ENCODE peak calls at places on chromosome 7, in five cellular contexts. F is A549, X is K562, E is GM12878, Z is HepG2. K is an unnamed sample.

GRCh38 chr7:149598721-149599308 is 101.2 kb upstream of the ZNF746 start:
- DNase-seq in F (peak; percentile 35), X (peak; percentile 54), E (no peak), Z (peak; percentile 7), K (no peak)

GRCh38 chr7:151309306-151309705 is 32.3 kb upstream of the NUB1 start:
- DNase-seq in F (no peak), X (no peak), E (no peak), Z (no peak), K (no peak)

GRCh38 chr7:42222119-42222518 is 14.9 kb downstream of the GLI3 start:
- DNase-seq in F (no peak), X (no peak), E (no peak), Z (no peak), K (no peak)

GRCh38 chr7:105776068-105776790 is 100.2 kb downstream of the ATXN7L1 start:
- DNase-seq in F (peak; percentile 67), X (peak; percentile 54), E (no peak), Z (peak; percentile 90), K (peak; percentile 71)

GRCh38 chr7:129163875-129164544 is 19.5 kb downstream of the TSPAN33 start:
- DNase-seq in F (peak; percentile 62), X (peak; percentile 74), E (no peak), Z (peak; percentile 40), K (no peak)

GRCh38 chr7:33853361-33854062 is 51.8 kb upstream of the BMPER start:
- DNase-seq in F (no peak), X (no peak), E (no peak), Z (no peak), K (no peak)

GRCh38 chr7:101953248-101953819 is 135.9 kb downstream of the CUX1 start:
- DNase-seq in F (no peak), X (no peak), E (peak; percentile 48), Z (no peak), K (no peak)

GRCh38 chr7:34343667-34344066 is 314.4 kb upstream of the NPSR1 start:
- DNase-seq in F (no peak), X (no peak), E (no peak), Z (no peak), K (no peak)

GRCh38 chr7:158322616-158323530 is 264.8 kb downstream of the PTPRN2 start:
- DNase-seq in F (no peak), X (no peak), E (no peak), Z (no peak), K (no peak)

GRCh38 chr7:50206521-50207250 is 97.8 kb upstream of the IKZF1 start:
- DNase-seq in F (no peak), X (no peak), E (no peak), Z (peak; percentile 40), K (no peak)

GRCh38 chr7:40057292-40057691 is 77.1 kb downstream of the MPLKIP start:
- DNase-seq in F (no peak), X (peak; percentile 65), E (no peak), Z (no peak), K (no peak)

GRCh38 chr7:106047146-106047545 is 65.0 kb downstream of the SYPL1 start:
- DNase-seq in F (no peak), X (no peak), E (no peak), Z (no peak), K (no peak)

GRCh38 chr7:11207565-11207964 is 233.9 kb downstream of the PHF14 start:
- DNase-seq in F (no peak), X (no peak), E (no peak), Z (no peak), K (no peak)

GRCh38 chr7:47915066-47915976 is 32.9 kb downstream of the PKD1L1 start:
- DNase-seq in F (no peak), X (no peak), E (no peak), Z (no peak), K (no peak)

GRCh38 chr7:143299840-143300239 is 11.7 kb downstream of the CASP2 start:
- DNase-seq in F (peak; percentile 58), X (peak; percentile 67), E (no peak), Z (peak; percentile 36), K (peak; percentile 77)

GRCh38 chr7:12839508-12840153 is 152.2 kb downstream of the ARL4A start:
- DNase-seq in F (no peak), X (no peak), E (no peak), Z (peak; percentile 1), K (peak; percentile 53)

GRCh38 chr7:84110400-84110799 is 84.2 kb downstream of the SEMA3A start:
- DNase-seq in F (no peak), X (no peak), E (no peak), Z (no peak), K (no peak)

GRCh38 chr7:65907501-65908198 is 34.8 kb downstream of the VKORC1L1 start:
- DNase-seq in F (no peak), X (no peak), E (no peak), Z (peak; percentile 34), K (peak; percentile 34)

GRCh38 chr7:81500631-81501030 is 269.2 kb downstream of the HGF start:
- DNase-seq in F (no peak), X (no peak), E (no peak), Z (no peak), K (no peak)

GRCh38 chr7:42931447-42931833 is 534 bp downstream of the PSMA2 start:
- DNase-seq in F (no peak), X (no peak), E (no peak), Z (no peak), K (no peak)

GRCh38 chr7:137667633-137668387 is 179.0 kb downstream of the DGKI start:
- DNase-seq in F (peak; percentile 11), X (no peak), E (no peak), Z (no peak), K (no peak)

GRCh38 chr7:18278306-18278705 is 217.2 kb upstream of the HDAC9 start:
- DNase-seq in F (no peak), X (no peak), E (no peak), Z (no peak), K (no peak)

GRCh38 chr7:102415685-102416225 is 17.6 kb upstream of the ORAI2 start:
- DNase-seq in F (no peak), X (no peak), E (no peak), Z (no peak), K (no peak)

GRCh38 chr7:155009570-155010157 is 6.7 kb upstream of the PAXIP1 start:
- DNase-seq in F (peak; percentile 19), X (peak; percentile 58), E (no peak), Z (peak; percentile 18), K (no peak)

GRCh38 chr7:106433377-106433776 is 148.6 kb upstream of the NAMPT start:
- DNase-seq in F (no peak), X (no peak), E (no peak), Z (no peak), K (no peak)

GRCh38 chr7:91852263-91852741 is 28.2 kb downstream of the MTERF1 start:
- DNase-seq in F (no peak), X (peak; percentile 75), E (no peak), Z (peak; percentile 41), K (no peak)

GRCh38 chr7:22001345-22002004 is 55.8 kb upstream of the CDCA7L start:
- DNase-seq in F (peak; percentile 72), X (peak; percentile 55), E (peak; percentile 13), Z (peak; percentile 27), K (no peak)

GRCh38 chr7:158646766-158647474 is 57.7 kb downstream of the NCAPG2 start:
- DNase-seq in F (no peak), X (peak; percentile 45), E (no peak), Z (peak; percentile 39), K (peak; percentile 77)

DNA sequence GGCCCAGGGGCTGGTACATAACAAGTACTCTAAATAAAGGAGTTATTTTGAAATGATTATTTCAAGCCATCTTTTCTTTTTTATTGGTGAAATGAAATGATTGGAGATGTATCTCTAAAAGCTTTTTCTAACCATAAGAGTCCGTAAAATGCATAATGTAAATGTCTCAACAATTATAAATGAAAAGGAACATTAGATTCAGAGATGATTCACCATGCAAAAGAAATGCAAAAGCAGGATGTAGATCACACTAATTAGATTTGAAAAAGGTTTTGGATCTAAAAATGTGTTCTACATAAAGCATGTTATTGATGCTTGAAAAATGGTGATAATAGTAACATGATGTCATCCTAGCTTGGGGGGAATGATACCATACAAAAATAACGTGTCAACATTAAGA is 15.6 kb downstream of the SLC26A4 start:
- DNase-seq in F (no peak), X (no peak), E (no peak), Z (no peak), K (no peak)
- TF ChIP-seq EP300 in F (no peak), X (no peak), E (no peak), Z (no peak), K (no peak)

GRCh38 chr7:25894002-25894901 is 257.7 kb upstream of the NFE2L3 start:
- DNase-seq in F (no peak), X (peak; percentile 33), E (peak; percentile 53), Z (peak; percentile 45), K (peak; percentile 13)

GRCh38 chr7:25895792-25896171 is 256.2 kb upstream of the NFE2L3 start:
- DNase-seq in F (no peak), X (no peak), E (no peak), Z (no peak), K (no peak)

GRCh38 chr7:25900245-25900644 is 251.8 kb upstream of the NFE2L3 start:
- DNase-seq in F (no peak), X (no peak), E (no peak), Z (no peak), K (no peak)

GRCh38 chr7:25894902-25895791 is 256.9 kb upstream of the NFE2L3 start:
- DNase-seq in F (peak; percentile 75), X (peak; percentile 79), E (peak; percentile 63), Z (no peak), K (no peak)

DNA sequence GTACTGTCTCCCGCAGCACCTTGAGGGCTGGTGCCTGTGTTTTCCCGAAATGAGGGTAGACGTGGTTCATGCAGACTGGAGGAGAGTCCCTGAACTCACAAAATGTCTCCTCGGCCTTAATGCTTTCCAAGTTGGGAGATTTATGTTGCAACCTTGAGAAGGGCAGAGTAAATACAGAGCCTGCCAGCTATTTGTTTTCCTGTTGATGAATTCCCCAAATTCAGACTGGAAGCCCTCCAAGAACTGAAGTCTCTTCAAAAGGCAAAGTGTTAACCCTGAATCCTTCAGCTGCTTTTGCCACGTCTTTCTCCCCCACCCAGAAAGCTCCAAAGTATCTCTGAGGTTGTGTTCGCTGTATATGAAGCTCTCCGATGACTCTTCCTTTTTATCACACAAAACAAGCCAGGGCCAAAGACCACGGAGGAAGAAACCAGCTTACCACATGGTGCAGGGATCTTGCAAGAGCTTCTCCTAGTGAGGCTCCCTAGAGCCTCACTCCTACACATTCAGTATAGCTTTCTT is 254.7 kb upstream of the NFE2L3 start:
- DNase-seq in F (no peak), X (peak; percentile 77), E (no peak), Z (no peak), K (no peak)
- TF ChIP-seq USF2 in F (no peak), X (no peak), E (no peak), Z (no peak), K (no peak)

GRCh38 chr7:45153238-45153637 is 4.4 kb upstream of the RAMP3 start:
- DNase-seq in F (no peak), X (peak; percentile 30), E (no peak), Z (no peak), K (no peak)
- TF ChIP-seq KDM1A in F (no peak), X (no peak), E (no peak), Z (no peak), K (no peak)

DNA sequence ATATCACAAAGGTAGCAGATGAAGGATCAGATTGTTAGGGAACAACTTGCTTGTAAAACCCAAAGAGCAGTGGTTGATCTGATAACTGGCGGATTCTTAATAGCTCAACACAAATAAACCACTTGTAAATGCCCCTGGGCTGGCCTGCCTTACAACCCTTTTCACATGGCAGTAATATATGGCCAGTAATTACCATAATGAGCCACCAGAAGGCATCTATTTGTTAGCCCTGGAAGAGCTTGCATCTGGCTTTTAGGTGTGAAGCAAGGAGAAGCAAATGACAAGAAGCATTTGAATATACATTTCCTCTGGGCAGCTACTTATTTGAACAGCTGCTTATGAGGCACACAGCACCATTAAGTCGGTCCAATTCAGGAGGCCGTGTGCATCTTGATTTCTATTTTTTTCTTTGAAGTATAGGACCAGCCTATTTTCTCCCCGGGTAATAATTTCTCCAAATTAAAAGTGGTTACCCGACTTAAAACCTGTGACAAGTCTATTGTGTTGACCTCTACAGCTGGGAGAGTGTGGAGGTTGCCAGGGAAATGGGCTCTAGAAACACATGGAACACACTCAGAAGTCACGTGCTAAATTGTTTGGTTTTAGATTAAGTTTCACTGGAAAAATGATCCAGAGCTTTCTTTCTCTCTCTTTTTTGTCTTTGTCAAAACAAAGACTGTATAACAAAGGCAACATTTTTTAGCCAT is 113.4 kb downstream of the SEM1 start:
- DNase-seq in F (no peak), X (peak; percentile 16), E (no peak), Z (no peak), K (no peak)
- TF ChIP-seq EP300 in F (no peak), X (no peak), E (no peak), Z (no peak), K (no peak)